ENCODE peak calls at places on chromosome 2, in six cellular contexts. A is HCT116, S is HepG2, I is K562, X is H1, W is GM12878. N is an unnamed sample.

GRCh38 chr2:10597956-10598355 is 91.8 kb downstream of the NOL10 start:
- DNase-seq in A (no peak), S (no peak), I (no peak), X (no peak), W (no peak), N (no peak)

GRCh38 chr2:102000813-102001766 is 9.3 kb downstream of the IL1R2 start:
- DNase-seq in A (no peak), S (no peak), I (no peak), X (no peak), W (no peak), N (no peak)

GRCh38 chr2:100513650-100514049 is 43.4 kb downstream of the NMS start:
- DNase-seq in A (no peak), S (no peak), I (peak), X (no peak), W (no peak), N (no peak)

GRCh38 chr2:19478441-19478840 is 120.0 kb upstream of the OSR1 start:
- DNase-seq in A (no peak), S (no peak), I (no peak), X (no peak), W (no peak), N (no peak)

GRCh38 chr2:155689791-155690190 is 642.7 kb downstream of the NR4A2 start:
- DNase-seq in A (no peak), S (no peak), I (no peak), X (no peak), W (no peak), N (no peak)

GRCh38 chr2:233084488-233084887 is 24.3 kb downstream of the INPP5D start:
- DNase-seq in A (no peak), S (no peak), I (no peak), X (no peak), W (peak), N (no peak)

GRCh38 chr2:187499941-187500532 is 52.0 kb upstream of the CALCRL start:
- DNase-seq in A (peak), S (peak), I (peak), X (peak), W (no peak), N (peak)

GRCh38 chr2:213995400-213996105 is 415.3 kb upstream of the VWC2L start:
- DNase-seq in A (peak), S (no peak), I (no peak), X (no peak), W (no peak), N (no peak)

GRCh38 chr2:74045454-74045853 is 60.7 kb downstream of the TET3 start:
- DNase-seq in A (no peak), S (no peak), I (no peak), X (no peak), W (no peak), N (no peak)

GRCh38 chr2:112821142-112821541 is 15.4 kb downstream of the IL1B start:
- DNase-seq in A (no peak), S (no peak), I (no peak), X (no peak), W (no peak), N (no peak)

GRCh38 chr2:139260052-139260430 is 479.9 kb upstream of the NXPH2 start:
- DNase-seq in A (no peak), S (no peak), I (no peak), X (no peak), W (no peak), N (no peak)

GRCh38 chr2:209208211-209208610 is 215.6 kb upstream of the MAP2 start:
- DNase-seq in A (peak), S (peak), I (peak), X (peak), W (no peak), N (peak)

GRCh38 chr2:176115883-176116813 is at the start of gene HOXD10:
- DNase-seq in A (no peak), S (no peak), I (no peak), X (peak), W (no peak), N (peak)

GRCh38 chr2:176117823-176118376 is 1.3 kb downstream of the HOXD10 start:
- DNase-seq in A (no peak), S (no peak), I (no peak), X (no peak), W (no peak), N (no peak)

GRCh38 chr2:176120369-176121307 is 1.9 kb upstream of the HOXD9 start:
- DNase-seq in A (no peak), S (no peak), I (no peak), X (peak), W (no peak), N (no peak)

GRCh38 chr2:176117162-176117822 is 714 bp downstream of the HOXD10 start:
- DNase-seq in A (no peak), S (no peak), I (no peak), X (no peak), W (no peak), N (no peak)

DNA sequence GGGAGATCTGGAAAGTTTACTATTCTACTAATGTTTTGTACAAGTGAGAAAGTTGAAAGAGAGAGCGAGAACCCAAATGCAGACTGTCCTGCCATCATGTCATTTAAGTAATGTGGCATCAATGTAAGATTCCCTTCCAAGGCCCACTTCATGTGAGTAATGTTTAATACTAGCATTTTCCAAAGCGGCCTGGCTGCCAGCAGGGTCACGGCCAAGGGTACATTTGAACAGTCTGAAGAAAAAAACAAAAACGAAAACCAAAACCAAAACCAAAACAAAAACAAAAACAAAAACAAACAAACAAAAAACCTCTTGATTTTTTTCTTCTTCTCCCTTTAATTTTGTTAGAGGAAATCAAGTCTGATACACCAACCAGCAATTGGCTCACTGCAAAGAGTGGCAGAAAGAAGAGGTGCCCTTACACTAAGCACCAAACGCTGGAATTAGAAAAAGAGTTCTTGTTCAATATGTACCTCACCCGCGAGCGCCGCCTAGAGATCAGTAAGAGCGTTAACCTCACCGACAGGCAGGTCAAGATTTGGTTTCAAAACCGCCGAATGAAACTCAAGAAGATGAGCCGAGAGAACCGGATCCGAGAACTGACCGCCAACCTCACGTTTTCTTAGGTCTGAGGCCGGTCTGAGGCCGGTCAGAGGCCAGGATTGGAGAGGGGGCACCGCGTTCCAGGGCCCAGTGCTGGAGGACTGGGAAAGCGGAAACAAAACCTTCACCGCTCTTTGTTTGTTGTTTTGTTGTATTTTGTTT is 2.2 kb downstream of the HOXD10 start:
- DNase-seq in A (peak), S (peak), I (peak), X (peak), W (no peak), N (peak)
- TF ChIP-seq CTCF in A (peak), S (peak), I (peak), X (peak), W (peak), N (peak)

DNA sequence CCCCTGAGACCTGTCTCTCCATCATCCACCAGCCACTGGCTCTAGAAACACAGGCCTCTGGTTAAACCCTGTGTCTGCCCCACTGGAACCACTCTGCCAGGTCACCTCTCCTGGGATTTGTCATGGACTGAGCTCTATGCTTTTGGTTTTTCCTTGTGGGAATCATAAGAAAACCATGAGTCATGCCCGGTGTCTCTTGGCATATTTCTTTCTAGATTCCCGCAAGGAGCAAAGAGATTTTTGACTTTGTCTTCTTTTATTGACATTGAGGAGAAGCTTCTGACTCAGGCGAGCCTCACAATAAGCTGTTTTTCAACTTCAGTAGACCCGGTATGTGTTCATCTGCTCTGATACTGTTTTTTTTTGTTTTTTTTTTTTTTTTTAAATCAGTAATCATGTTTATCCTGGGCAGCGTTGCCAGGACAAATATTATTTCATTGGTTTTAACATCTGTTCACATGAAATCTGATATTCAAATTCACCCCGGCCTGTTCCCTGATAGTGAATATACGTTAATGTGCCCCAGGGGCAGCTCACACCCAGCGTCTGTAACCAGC is 207.1 kb downstream of the ACKR3 start:
- DNase-seq in A (no peak), S (no peak), I (no peak), X (no peak), W (no peak), N (no peak)
- TF ChIP-seq JUND in A (no peak), S (no peak), I (no peak), X (no peak), W (no peak), N (no peak)

GRCh38 chr2:31522742-31523141 is 58.0 kb downstream of the SRD5A2 start:
- DNase-seq in A (no peak), S (no peak), I (no peak), X (no peak), W (no peak), N (no peak)

GRCh38 chr2:31525876-31526275 is 54.9 kb downstream of the SRD5A2 start:
- DNase-seq in A (no peak), S (no peak), I (no peak), X (no peak), W (no peak), N (no peak)

GRCh38 chr2:31524592-31524991 is 56.1 kb downstream of the SRD5A2 start:
- DNase-seq in A (no peak), S (no peak), I (no peak), X (no peak), W (no peak), N (no peak)

GRCh38 chr2:31526946-31527345 is 53.8 kb downstream of the SRD5A2 start:
- DNase-seq in A (no peak), S (no peak), I (no peak), X (no peak), W (no peak), N (no peak)

DNA sequence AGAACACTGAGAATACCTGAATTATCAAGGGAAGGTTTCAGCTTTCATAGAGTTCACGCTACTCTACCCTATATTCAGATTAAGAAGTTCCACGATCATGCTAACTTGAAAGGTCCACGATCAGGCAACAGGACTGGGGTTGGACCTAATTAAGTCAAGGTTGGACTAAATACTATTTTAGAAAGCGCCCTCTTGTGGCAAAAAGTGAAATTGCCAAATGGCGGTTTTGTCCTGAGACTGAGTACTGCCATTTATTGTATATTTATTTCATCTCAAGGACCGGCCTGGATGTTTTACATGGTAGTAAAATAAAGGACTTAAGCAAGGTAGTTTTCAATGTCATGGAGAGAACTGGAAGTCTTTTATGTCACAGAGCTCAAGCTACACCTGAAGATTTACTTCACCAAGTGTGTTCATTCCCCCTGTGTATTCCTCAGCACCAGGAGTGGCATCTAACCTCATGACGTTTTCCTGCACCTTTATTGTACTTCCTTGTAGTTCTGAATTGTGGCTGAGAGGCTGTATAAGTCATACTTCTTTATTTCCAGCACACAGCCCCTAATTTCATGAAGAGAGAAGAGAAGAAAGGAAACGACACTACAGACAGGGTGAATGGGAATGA is 56.8 kb downstream of the SRD5A2 start:
- DNase-seq in A (peak), S (peak), I (peak), X (peak), W (no peak), N (peak)
- TF ChIP-seq CTCF in A (peak), S (peak), I (peak), X (no peak), W (peak), N (peak)

GRCh38 chr2:69577467-69578200 is 65.9 kb downstream of the AAK1 start:
- DNase-seq in A (no peak), S (no peak), I (no peak), X (no peak), W (no peak), N (no peak)
- TF ChIP-seq JUND in A (no peak), S (no peak), I (no peak), X (no peak), W (no peak), N (no peak)

DNA sequence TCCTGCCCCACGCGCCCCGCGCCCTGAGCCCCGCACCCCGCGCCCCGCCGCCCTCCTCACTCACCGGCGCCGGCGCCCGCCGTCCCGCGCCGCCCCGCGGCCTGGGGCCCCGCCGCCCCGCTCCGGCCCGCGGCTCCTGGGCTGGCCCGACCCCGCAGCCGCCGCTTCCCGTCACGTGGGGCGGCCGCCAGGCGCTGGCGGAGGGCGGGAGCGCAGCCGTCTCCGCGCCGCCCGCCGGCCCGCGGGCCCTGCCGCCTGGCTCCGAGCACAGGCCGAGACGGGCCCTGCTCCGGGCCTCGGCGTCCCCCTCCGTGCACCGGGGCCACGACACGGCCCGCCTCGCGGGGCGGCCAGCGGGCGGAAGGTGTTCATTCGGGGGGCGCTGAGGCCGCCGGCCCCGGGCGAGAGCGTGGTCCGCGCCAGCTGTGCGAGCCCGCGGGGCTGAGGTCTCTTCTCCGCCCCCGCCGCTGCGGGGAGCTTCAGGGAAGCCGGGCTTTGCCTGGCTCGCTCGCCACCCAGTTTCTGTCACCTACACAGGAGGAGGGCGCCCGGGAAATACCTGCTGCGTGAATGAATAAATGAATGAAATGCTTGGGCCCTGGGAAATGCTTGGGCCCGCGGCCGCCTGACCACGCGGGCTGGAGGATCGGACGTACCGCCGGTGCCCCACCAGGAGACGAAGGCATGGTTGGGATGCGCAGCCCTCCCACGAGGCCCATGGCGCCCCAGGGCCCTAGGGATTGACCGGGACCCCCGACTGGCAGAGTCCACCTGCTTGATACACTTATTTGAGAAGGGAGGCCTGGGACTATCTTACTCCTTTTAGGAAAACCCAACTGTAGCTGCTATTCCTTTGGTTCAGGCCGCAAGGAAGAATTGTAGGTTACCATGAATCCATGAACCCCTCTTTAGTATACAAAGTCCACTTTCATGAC is at the start of gene TGFBRAP1:
- DNase-seq in A (no peak), S (peak), I (peak), X (peak), W (no peak), N (peak)
- TF ChIP-seq CTCF in A (no peak), S (peak), I (no peak), X (no peak), W (no peak), N (no peak)

DNA sequence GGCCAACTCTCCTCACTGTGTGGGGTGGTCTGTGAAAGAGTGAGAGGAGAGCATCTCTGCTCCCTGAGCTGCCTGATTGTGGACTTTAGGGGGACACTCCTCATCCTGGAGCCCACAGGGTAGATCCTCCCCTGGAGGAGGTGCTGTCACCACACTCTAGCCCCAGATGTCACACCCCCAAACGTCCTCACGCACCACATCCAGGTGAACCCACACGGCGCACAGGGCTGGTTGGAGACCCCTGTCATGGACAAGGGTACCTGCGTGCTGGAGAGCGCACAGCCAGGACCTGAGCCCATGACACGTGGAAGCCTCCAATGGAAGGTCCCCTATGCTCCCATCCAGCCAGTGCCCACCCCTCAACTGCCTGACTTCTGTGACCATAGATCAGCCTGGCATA is 10.5 kb downstream of the AGXT start:
- DNase-seq in A (no peak), S (no peak), I (no peak), X (no peak), W (no peak), N (no peak)
- TF ChIP-seq JUND in A (no peak), S (no peak), I (no peak), X (no peak), W (no peak), N (no peak)

GRCh38 chr2:32355976-32356734 is 668 bp upstream of the BIRC6 start:
- DNase-seq in A (no peak), S (no peak), I (no peak), X (no peak), W (no peak), N (no peak)
- TF ChIP-seq CTCF in A (no peak), S (no peak), I (no peak), X (no peak), W (no peak), N (no peak)

GRCh38 chr2:105868060-105868459 is 123.3 kb downstream of the NCK2 start:
- DNase-seq in A (no peak), S (no peak), I (no peak), X (no peak), W (no peak), N (no peak)
- TF ChIP-seq JUND in A (no peak), S (no peak), I (no peak), X (no peak), W (no peak), N (no peak)

GRCh38 chr2:88857951-88858406 is 166.5 kb downstream of the RPIA start:
- DNase-seq in A (no peak), S (no peak), I (no peak), X (peak), W (no peak), N (no peak)
- TF ChIP-seq CTCF in A (no peak), S (no peak), I (no peak), X (no peak), W (no peak), N (no peak)